ENCODE peak calls at places on chromosomes 12 and 14, in eight cellular contexts. S is RWPE1; K is cerebellar cortex; O is activated effector memory CD4-positive, alpha-beta T cell treated with Interleukin-2 at 50 U/mL for 16 hours; M is effector memory CD8-positive, alpha-beta T cell; E is iPS DF 19.7; X is G401; A is activated T-helper 1 cell treated with Interleukin-2 at 50 U/mL for 16 hours. G is an unnamed sample.

GRCh38 chr12:128929046-128929445 is 75.8 kb downstream of the GLT1D1 start:
- DNase-seq in S (no peak), K (no peak), O (no peak), M (no peak), E (no peak), X (no peak), A (no peak), G (no peak)

GRCh38 chr14:58639842-58640484 is 2.2 kb downstream of the DACT1 start:
- DNase-seq in S (peak), K (peak), O (no peak), M (no peak), E (no peak), X (peak), A (no peak), G (peak)

GRCh38 chr12:92538970-92539749 is 163.6 kb upstream of the PLEKHG7 start:
- DNase-seq in S (peak), K (no peak), O (no peak), M (no peak), E (no peak), X (no peak), A (no peak), G (no peak)

GRCh38 chr14:54001189-54001878 is 44.7 kb upstream of the BMP4 start:
- DNase-seq in S (no peak), K (peak), O (no peak), M (no peak), E (no peak), X (peak), A (no peak), G (no peak)

GRCh38 chr12:25958254-25959068 is at the start of gene RASSF8:
- DNase-seq in S (peak), K (peak), O (no peak), M (no peak), E (no peak), X (peak), A (no peak), G (peak)

GRCh38 chr14:93941293-93941910 is 14.3 kb downstream of the FAM181A start:
- DNase-seq in S (peak), K (no peak), O (no peak), M (no peak), E (no peak), X (no peak), A (no peak), G (peak)

GRCh38 chr12:112087055-112087850 is 21.3 kb downstream of the NAA25 start:
- DNase-seq in S (no peak), K (no peak), O (no peak), M (no peak), E (no peak), X (no peak), A (no peak), G (no peak)

GRCh38 chr14:92848941-92849340 is 54.8 kb downstream of the GOLGA5 start:
- DNase-seq in S (no peak), K (peak), O (no peak), M (no peak), E (no peak), X (peak), A (no peak), G (no peak)

GRCh38 chr14:35221462-35221861 is 70.7 kb upstream of the PSMA6 start:
- DNase-seq in S (no peak), K (no peak), O (no peak), M (no peak), E (no peak), X (no peak), A (no peak), G (no peak)

GRCh38 chr12:131530427-131530826 is 180.5 kb upstream of the SFSWAP start:
- DNase-seq in S (no peak), K (no peak), O (no peak), M (no peak), E (no peak), X (no peak), A (no peak), G (no peak)

GRCh38 chr12:118282767-118283166 is 89.9 kb downstream of the TAOK3 start:
- DNase-seq in S (no peak), K (no peak), O (no peak), M (no peak), E (no peak), X (no peak), A (no peak), G (no peak)

GRCh38 chr14:94123296-94123695 is 6.1 kb downstream of the IFI27L2 start:
- DNase-seq in S (no peak), K (no peak), O (no peak), M (no peak), E (no peak), X (no peak), A (no peak), G (no peak)

GRCh38 chr12:43964022-43964421 is 128.1 kb downstream of the TMEM117 start:
- DNase-seq in S (no peak), K (no peak), O (no peak), M (no peak), E (no peak), X (no peak), A (no peak), G (peak)

GRCh38 chr12:26623136-26623535 is 209.9 kb downstream of the ITPR2 start:
- DNase-seq in S (no peak), K (no peak), O (no peak), M (no peak), E (no peak), X (no peak), A (no peak), G (no peak)

GRCh38 chr12:53207042-53207441 is at the start of gene ITGB7:
- DNase-seq in S (no peak), K (no peak), O (peak), M (peak), E (no peak), X (no peak), A (peak), G (no peak)

GRCh38 chr12:79424109-79424721 is 266.5 kb downstream of the PAWR start:
- DNase-seq in S (peak), K (peak), O (no peak), M (no peak), E (no peak), X (peak), A (no peak), G (peak)

GRCh38 chr14:105010891-105011291 is 10.0 kb downstream of the CDCA4 start:
- DNase-seq in S (no peak), K (no peak), O (no peak), M (no peak), E (no peak), X (no peak), A (no peak), G (no peak)

GRCh38 chr12:6551063-6551461 is 4.8 kb downstream of the IFFO1 start:
- DNase-seq in S (no peak), K (no peak), O (no peak), M (no peak), E (no peak), X (peak), A (no peak), G (no peak)

GRCh38 chr14:24065408-24065807 is 6.0 kb upstream of the CPNE6 start:
- DNase-seq in S (no peak), K (no peak), O (no peak), M (no peak), E (no peak), X (no peak), A (no peak), G (no peak)

GRCh38 chr14:52049721-52050588 is 18.9 kb downstream of the NID2 start:
- DNase-seq in S (no peak), K (no peak), O (no peak), M (no peak), E (no peak), X (no peak), A (no peak), G (no peak)

GRCh38 chr14:96108061-96108795 is 69.1 kb downstream of the C14orf132 start:
- DNase-seq in S (no peak), K (no peak), O (no peak), M (no peak), E (no peak), X (no peak), A (no peak), G (no peak)

GRCh38 chr14:79419571-79420327 is 791.6 kb downstream of the DIO2 start:
- DNase-seq in S (no peak), K (peak), O (no peak), M (no peak), E (no peak), X (peak), A (no peak), G (no peak)

GRCh38 chr12:78885466-78885865 is 20.9 kb downstream of the SYT1 start:
- DNase-seq in S (no peak), K (peak), O (no peak), M (no peak), E (no peak), X (peak), A (no peak), G (no peak)

GRCh38 chr12:53820503-53820902 is 68.7 kb upstream of the CISTR start:
- DNase-seq in S (peak), K (no peak), O (no peak), M (no peak), E (no peak), X (no peak), A (no peak), G (no peak)

GRCh38 chr12:95463019-95463418 is 10.9 kb upstream of the METAP2 start:
- DNase-seq in S (no peak), K (no peak), O (no peak), M (no peak), E (no peak), X (no peak), A (no peak), G (no peak)

GRCh38 chr12:89636054-89636775 is 72.4 kb downstream of the ATP2B1 start:
- DNase-seq in S (peak), K (no peak), O (no peak), M (no peak), E (no peak), X (no peak), A (no peak), G (no peak)

GRCh38 chr12:101935769-101936741 is 58.7 kb downstream of the DRAM1 start:
- DNase-seq in S (peak), K (no peak), O (no peak), M (no peak), E (no peak), X (no peak), A (no peak), G (no peak)

GRCh38 chr12:52191841-52192791 is at the start of gene KRT80:
- DNase-seq in S (peak), K (no peak), O (no peak), M (no peak), E (no peak), X (no peak), A (no peak), G (no peak)

GRCh38 chr14:34324363-34324795 is 137.7 kb downstream of the SPTSSA start:
- DNase-seq in S (peak), K (peak), O (no peak), M (peak), E (no peak), X (peak), A (no peak), G (peak)

G was measured in NCI-H2227 treated with DMSO at 0.1 percent for 48 hours.